ENCODE peak calls at places on chromosomes 5 and 9, in six cellular contexts. Q is mammary epithelial cell, P is fibroblast of lung, T is K562, U is HCT116, I is kidney. X is an unnamed sample.

GRCh38 chr9:90906316-90907055 is 104.9 kb downstream of the SYK start:
- DNase-seq in Q (no peak), P (peak), T (no peak), U (no peak), I (no peak), X (no peak)

GRCh38 chr5:14859980-14860379 is 11.6 kb downstream of the ANKH start:
- DNase-seq in Q (peak), P (no peak), T (no peak), U (no peak), I (no peak), X (no peak)

GRCh38 chr9:72169185-72169584 is 19.9 kb downstream of the GDA start:
- DNase-seq in Q (no peak), P (no peak), T (no peak), U (no peak), I (no peak), X (no peak)

GRCh38 chr5:53161876-53162275 is 52.3 kb upstream of the MOCS2 start:
- DNase-seq in Q (peak), P (no peak), T (no peak), U (no peak), I (no peak), X (no peak)

GRCh38 chr5:171984748-171985419 is 21.6 kb downstream of the FBXW11 start:
- DNase-seq in Q (peak), P (peak), T (no peak), U (no peak), I (no peak), X (no peak)

GRCh38 chr9:122347348-122348287 is 23.2 kb upstream of the PTGS1 start:
- DNase-seq in Q (peak), P (no peak), T (no peak), U (no peak), I (no peak), X (peak)

GRCh38 chr9:4423207-4423610 is 67.1 kb upstream of the SLC1A1 start:
- DNase-seq in Q (no peak), P (no peak), T (no peak), U (no peak), I (no peak), X (no peak)

GRCh38 chr5:4662845-4663244 is 477.3 kb upstream of the ADAMTS16 start:
- DNase-seq in Q (no peak), P (no peak), T (no peak), U (no peak), I (no peak), X (no peak)

GRCh38 chr5:162324356-162324755 is 256.8 kb downstream of the GABRG2 start:
- DNase-seq in Q (no peak), P (no peak), T (no peak), U (no peak), I (no peak), X (no peak)

GRCh38 chr5:122845253-122846050 is at the start of gene SNX24:
- DNase-seq in Q (peak), P (peak), T (peak), U (peak), I (peak), X (peak)

GRCh38 chr5:100889165-100889564 is 13.9 kb downstream of the ST8SIA4 start:
- DNase-seq in Q (no peak), P (no peak), T (no peak), U (no peak), I (no peak), X (no peak)

GRCh38 chr5:111411321-111411720 is 101.0 kb downstream of the STARD4 start:
- DNase-seq in Q (peak), P (no peak), T (no peak), U (no peak), I (no peak), X (no peak)

GRCh38 chr5:74636552-74636951 is 4.0 kb downstream of the ENC1 start:
- DNase-seq in Q (no peak), P (no peak), T (no peak), U (no peak), I (no peak), X (no peak)

GRCh38 chr5:16528382-16528849 is 62.8 kb upstream of the ZNF622 start:
- DNase-seq in Q (peak), P (no peak), T (peak), U (no peak), I (no peak), X (no peak)

GRCh38 chr5:1884638-1885475 is 2.1 kb upstream of the IRX4 start:
- DNase-seq in Q (peak), P (no peak), T (no peak), U (no peak), I (peak), X (no peak)

GRCh38 chr9:2677927-2678889 is 39.1 kb upstream of the KCNV2 start:
- DNase-seq in Q (no peak), P (no peak), T (no peak), U (no peak), I (no peak), X (no peak)

GRCh38 chr9:120439147-120439546 is 140.8 kb downstream of the CDK5RAP2 start:
- DNase-seq in Q (peak), P (peak), T (peak), U (no peak), I (no peak), X (no peak)

GRCh38 chr5:98770158-98770910 is 3.1 kb upstream of the RGMB start:
- DNase-seq in Q (peak), P (peak), T (no peak), U (no peak), I (peak), X (peak)

GRCh38 chr5:74541381-74541781 is 99.1 kb downstream of the ENC1 start:
- DNase-seq in Q (peak), P (no peak), T (no peak), U (no peak), I (no peak), X (no peak)

GRCh38 chr9:9961934-9962333 is 650.9 kb downstream of the PTPRD start:
- DNase-seq in Q (no peak), P (no peak), T (no peak), U (no peak), I (no peak), X (no peak)

GRCh38 chr5:54673523-54674225 is 156.1 kb downstream of the SNX18 start:
- DNase-seq in Q (no peak), P (no peak), T (no peak), U (no peak), I (no peak), X (peak)

DNA sequence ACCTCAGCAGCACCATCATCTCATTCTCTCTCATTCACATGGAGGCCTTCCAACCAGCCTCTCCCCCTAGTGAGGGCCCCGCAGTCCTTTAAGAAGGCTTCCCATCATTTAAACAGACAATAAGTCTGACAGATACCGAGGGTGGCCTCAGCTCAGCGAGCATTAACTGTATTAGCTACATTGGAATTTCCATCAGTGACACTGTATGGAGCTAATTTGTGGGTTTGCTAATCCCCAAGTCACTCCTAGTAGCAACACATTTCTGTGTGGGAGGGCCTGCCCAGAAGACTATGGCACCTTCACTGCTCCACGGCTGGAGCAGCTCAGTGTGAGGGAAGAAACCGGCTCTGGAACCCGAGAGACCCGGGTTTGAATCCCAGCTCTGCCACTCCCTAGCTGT is 75.7 kb downstream of the INSYN2B start:
- DNase-seq in Q (no peak), P (no peak), T (no peak), U (no peak), I (no peak), X (no peak)
- H3K27ac ChIP-seq in Q (no peak), P (no peak), T (no peak), U (no peak), I (no peak), X (no peak)

GRCh38 chr5:133969654-133970324 is 1.4 kb upstream of the C5orf15 start:
- DNase-seq in Q (no peak), P (peak), T (no peak), U (no peak), I (no peak), X (no peak)
- H3K9ac ChIP-seq in Q (no peak), P (no peak), T (peak), U (no peak), I (no peak), X (peak)

GRCh38 chr9:112174965-112175795 is at the start of gene SUSD1:
- DNase-seq in Q (no peak), P (peak), T (peak), U (no peak), I (peak), X (peak)
- H3K27ac ChIP-seq in Q (peak), P (peak), T (peak), U (peak), I (peak), X (peak)

DNA sequence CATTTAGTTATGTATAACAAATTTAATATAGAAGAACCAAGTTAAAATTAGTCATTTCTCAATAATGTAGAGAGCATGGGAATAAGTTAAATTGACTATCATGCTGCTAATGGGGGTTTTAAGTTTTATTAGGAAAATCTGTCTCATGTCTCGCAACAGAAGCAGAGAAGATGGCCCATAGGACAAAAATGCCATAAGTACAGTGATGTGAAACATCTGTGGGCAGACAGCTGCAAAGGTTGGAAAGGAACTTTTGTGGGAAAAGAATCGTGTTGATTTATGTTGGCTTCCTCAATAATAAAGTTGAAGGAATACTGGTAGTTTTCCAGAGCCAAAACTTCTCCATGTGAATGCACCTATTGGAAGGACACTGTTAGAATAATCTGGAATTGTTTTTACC is 44.8 kb downstream of the VCAN start:
- DNase-seq in Q (no peak), P (peak), T (no peak), U (no peak), I (no peak), X (no peak)
- H3K9ac ChIP-seq in Q (no peak), P (no peak), T (no peak), U (no peak), I (no peak), X (no peak)

GRCh38 chr9:126297656-126298318 is 28.8 kb upstream of the MVB12B start:
- DNase-seq in Q (no peak), P (no peak), T (no peak), U (no peak), I (no peak), X (peak)

GRCh38 chr9:126299706-126300276 is 26.8 kb upstream of the MVB12B start:
- DNase-seq in Q (no peak), P (no peak), T (no peak), U (no peak), I (no peak), X (peak)

GRCh38 chr9:126296687-126297086 is 29.9 kb upstream of the MVB12B start:
- DNase-seq in Q (no peak), P (no peak), T (no peak), U (no peak), I (no peak), X (peak)

GRCh38 chr9:126295936-126296600 is 30.6 kb upstream of the MVB12B start:
- DNase-seq in Q (peak), P (no peak), T (no peak), U (peak), I (no peak), X (peak)

DNA sequence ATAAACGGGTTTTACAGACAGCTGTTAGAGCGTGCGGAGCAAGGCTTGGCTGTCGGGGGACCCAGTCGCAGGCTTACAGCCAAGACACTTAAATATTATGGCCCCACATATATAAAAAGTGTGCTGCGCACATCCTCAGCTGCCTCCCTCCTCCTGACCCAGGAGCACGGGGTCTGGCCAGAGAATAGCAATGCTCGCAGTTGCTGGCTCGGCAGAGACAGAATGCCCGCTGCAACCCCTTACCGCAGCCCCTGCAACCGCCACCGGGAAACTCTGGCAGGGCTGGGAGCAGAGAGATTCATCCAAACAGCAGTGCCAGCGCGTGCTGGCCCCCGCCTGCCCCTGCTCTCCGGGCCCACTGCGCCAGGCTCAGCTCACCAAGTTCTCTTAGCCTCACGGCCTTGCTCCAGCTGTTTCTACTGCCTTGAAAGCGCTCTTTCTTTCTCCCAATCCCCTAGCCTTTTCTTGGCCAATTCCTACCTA is 28.3 kb upstream of the MVB12B start:
- DNase-seq in Q (no peak), P (no peak), T (no peak), U (no peak), I (no peak), X (peak)
- H3K27ac ChIP-seq in Q (no peak), P (no peak), T (no peak), U (no peak), I (no peak), X (no peak)

GRCh38 chr5:7397005-7397546 is 1.1 kb downstream of the ADCY2 start:
- DNase-seq in Q (no peak), P (no peak), T (no peak), U (no peak), I (no peak), X (no peak)

GRCh38 chr5:7396169-7397004 is 449 bp downstream of the ADCY2 start:
- DNase-seq in Q (no peak), P (no peak), T (no peak), U (no peak), I (no peak), X (no peak)

GRCh38 chr5:7397935-7398334 is 2.0 kb downstream of the ADCY2 start:
- DNase-seq in Q (no peak), P (no peak), T (no peak), U (no peak), I (no peak), X (no peak)

GRCh38 chr5:7395432-7396168 is at the start of gene ADCY2:
- DNase-seq in Q (no peak), P (no peak), T (no peak), U (no peak), I (no peak), X (no peak)

DNA sequence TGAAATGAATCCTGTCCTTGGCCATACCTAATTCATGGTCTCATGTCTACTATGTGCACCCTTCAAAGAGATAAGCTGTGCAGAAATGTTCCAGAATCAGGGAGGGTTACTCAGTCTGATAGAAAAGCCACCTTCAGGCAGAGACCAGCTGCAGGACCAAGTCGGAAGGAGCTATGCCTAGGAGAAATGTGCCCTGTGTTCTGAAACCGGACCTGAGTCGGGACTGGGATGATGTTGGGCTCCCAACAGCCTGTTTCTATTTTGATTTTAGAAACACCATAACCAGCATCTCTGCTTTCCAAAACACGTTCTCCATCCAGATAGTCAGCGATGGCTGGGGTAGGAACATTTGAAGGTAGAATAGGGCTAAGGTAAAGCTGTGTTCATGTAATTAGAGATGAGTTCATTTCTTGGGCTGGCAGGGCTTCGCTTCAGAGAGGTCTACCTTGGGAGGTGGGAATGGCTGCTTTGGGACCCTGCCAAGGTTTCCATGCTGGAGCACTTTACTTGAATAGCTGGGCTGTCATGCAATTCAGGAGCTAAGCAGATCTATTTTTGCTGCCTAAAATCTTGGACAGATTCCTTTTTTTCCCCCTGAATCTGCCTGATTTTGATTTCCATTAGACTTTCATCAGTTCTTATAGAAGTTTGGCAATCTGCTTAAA is 2.8 kb downstream of the ADCY2 start:
- DNase-seq in Q (no peak), P (no peak), T (no peak), U (no peak), I (no peak), X (no peak)
- H3K9ac ChIP-seq in Q (no peak), P (no peak), T (no peak), U (no peak), I (no peak), X (no peak)